ENCODE peak calls at places on chromosomes 6 and 20, in ten cellular contexts. D is HS-5; F is progenitor cell of endocrine pancreas; N is erythroblast; R is SW 1271; K is ovary; G is EH; J is amygdala; B is left lobe of liver; A is stimulated activated CD4-positive, alpha-beta T cell treated with anti-CD3 and anti-CD28 coated beads, Interleukin-15, amount 100 ng/mL, for 24 hours. V is an unnamed sample.

GRCh38 chr20:32474967-32475819 is 109.9 kb downstream of the NOL4L start:
- DNase-seq in D (peak), F (peak), N (peak), R (peak), K (peak), G (peak), J (peak), B (peak), A (no peak), V (no peak)

GRCh38 chr6:25366785-25367657 is 87.8 kb downstream of the CARMIL1 start:
- DNase-seq in D (no peak), F (no peak), N (no peak), R (no peak), K (no peak), G (no peak), J (no peak), B (no peak), A (peak), V (peak)

GRCh38 chr6:45791600-45792168 is 224.0 kb downstream of the CLIC5 start:
- DNase-seq in D (peak), F (no peak), N (no peak), R (no peak), K (no peak), G (peak), J (no peak), B (no peak), A (no peak), V (no peak)

GRCh38 chr20:62449951-62450815 is 22.8 kb upstream of the RBBP8NL start:
- DNase-seq in D (no peak), F (no peak), N (no peak), R (no peak), K (no peak), G (no peak), J (no peak), B (no peak), A (no peak), V (no peak)

GRCh38 chr20:6058684-6059295 is 4.9 kb upstream of the LRRN4 start:
- DNase-seq in D (no peak), F (no peak), N (no peak), R (no peak), K (no peak), G (no peak), J (no peak), B (no peak), A (no peak), V (no peak)

GRCh38 chr20:51481311-51481997 is 61.1 kb downstream of the NFATC2 start:
- DNase-seq in D (no peak), F (no peak), N (no peak), R (no peak), K (no peak), G (no peak), J (no peak), B (no peak), A (peak), V (peak)

GRCh38 chr20:46056970-46057855 is 28.2 kb downstream of the SLC12A5 start:
- DNase-seq in D (no peak), F (peak), N (peak), R (no peak), K (peak), G (peak), J (no peak), B (peak), A (peak), V (peak)

GRCh38 chr6:75719133-75719532 is 29.9 kb upstream of the MYO6 start:
- DNase-seq in D (no peak), F (no peak), N (no peak), R (no peak), K (no peak), G (no peak), J (no peak), B (no peak), A (no peak), V (no peak)

GRCh38 chr6:94362061-94362864 is 942.9 kb upstream of the EPHA7 start:
- DNase-seq in D (no peak), F (no peak), N (no peak), R (no peak), K (no peak), G (no peak), J (no peak), B (peak), A (no peak), V (no peak)

GRCh38 chr6:31350973-31351733 is 5.8 kb downstream of the HLA-B start:
- DNase-seq in D (no peak), F (no peak), N (no peak), R (no peak), K (no peak), G (no peak), J (no peak), B (no peak), A (peak), V (peak)

GRCh38 chr20:21548390-21549035 is 34.6 kb upstream of the NKX2-2 start:
- DNase-seq in D (no peak), F (no peak), N (no peak), R (no peak), K (no peak), G (no peak), J (no peak), B (no peak), A (peak), V (peak)

GRCh38 chr6:156919370-156919769 is 142.2 kb downstream of the ARID1B start:
- DNase-seq in D (no peak), F (no peak), N (no peak), R (no peak), K (no peak), G (no peak), J (no peak), B (no peak), A (no peak), V (no peak)

GRCh38 chr6:167750956-167751358 is 75.8 kb upstream of the AFDN start:
- DNase-seq in D (no peak), F (peak), N (no peak), R (no peak), K (peak), G (no peak), J (no peak), B (peak), A (no peak), V (no peak)

GRCh38 chr6:131182991-131183425 is 47.7 kb downstream of the AKAP7 start:
- DNase-seq in D (no peak), F (no peak), N (peak), R (peak), K (no peak), G (peak), J (no peak), B (no peak), A (peak), V (peak)